ENCODE peak calls at places on chromosomes 6 and 20, in eight cellular contexts. R is GM12865, X is Peyer's patch, F is fibroblast of pulmonary artery, V is AG09309, Z is psoas muscle, W is prostate gland, Q is HepG2. I is an unnamed sample.

GRCh38 chr6:34315780-34316179 is 67.0 kb upstream of the SMIM29 start:
- DNase-seq in F (no peak), X (no peak), Q (no peak), W (no peak), V (no peak), Z (no peak), R (peak), I (no peak)

GRCh38 chr6:14571001-14571400 is 453.4 kb downstream of the CD83 start:
- DNase-seq in X (no peak), V (no peak), F (no peak), R (no peak), Q (no peak), W (no peak), Z (no peak), I (no peak)

GRCh38 chr6:28506807-28507475 is 8.7 kb downstream of the GPX6 start:
- DNase-seq in Q (no peak), F (no peak), W (no peak), X (no peak), V (no peak), Z (no peak), R (no peak), I (no peak)

GRCh38 chr6:39424831-39425230 is 102.3 kb upstream of the KCNK16 start:
- DNase-seq in W (no peak), V (no peak), X (no peak), Z (no peak), Q (no peak), R (no peak), F (no peak), I (no peak)

GRCh38 chr6:15588966-15589634 is 73.7 kb downstream of the DTNBP1 start:
- DNase-seq in V (peak), F (peak), W (no peak), Q (no peak), Z (no peak), X (no peak), R (no peak), I (peak)

GRCh38 chr6:38004908-38005307 is 185.4 kb downstream of the ZFAND3 start:
- DNase-seq in R (no peak), X (no peak), W (no peak), F (no peak), V (no peak), Q (no peak), Z (no peak), I (no peak)

GRCh38 chr6:152341596-152341995 is 295.6 kb downstream of the SYNE1 start:
- DNase-seq in Q (no peak), W (no peak), X (no peak), Z (no peak), R (no peak), V (no peak), F (no peak), I (no peak)

GRCh38 chr6:17098538-17098937 is 3.3 kb upstream of the STMND1 start:
- DNase-seq in X (no peak), W (no peak), F (no peak), Z (no peak), V (no peak), R (no peak), Q (no peak), I (no peak)

GRCh38 chr20:46243707-46244628 is 64.3 kb downstream of the CDH22 start:
- DNase-seq in F (no peak), Z (no peak), Q (no peak), X (no peak), V (no peak), R (no peak), W (no peak), I (no peak)

GRCh38 chr6:160139420-160139851 is 17.8 kb downstream of the SLC22A1 start:
- DNase-seq in W (no peak), X (no peak), F (peak), Z (no peak), Q (no peak), R (no peak), V (peak), I (peak)

GRCh38 chr6:139037490-139037889 is 8.9 kb downstream of the ABRACL start:
- DNase-seq in R (no peak), Q (no peak), Z (no peak), V (peak), F (peak), W (no peak), X (no peak), I (no peak)

GRCh38 chr6:22785036-22785435 is 215.7 kb downstream of the HDGFL1 start:
- DNase-seq in X (no peak), V (no peak), Q (no peak), W (no peak), F (peak), R (peak), Z (no peak), I (no peak)

GRCh38 chr6:22956029-22956715 is 386.8 kb downstream of the HDGFL1 start:
- DNase-seq in F (no peak), Z (no peak), R (no peak), Q (no peak), X (no peak), V (no peak), W (peak), I (no peak)

GRCh38 chr6:164947174-164947573 is 362.2 kb downstream of the C6orf118 start:
- DNase-seq in R (no peak), Q (no peak), X (no peak), Z (no peak), W (no peak), V (no peak), F (no peak), I (no peak)

DNA sequence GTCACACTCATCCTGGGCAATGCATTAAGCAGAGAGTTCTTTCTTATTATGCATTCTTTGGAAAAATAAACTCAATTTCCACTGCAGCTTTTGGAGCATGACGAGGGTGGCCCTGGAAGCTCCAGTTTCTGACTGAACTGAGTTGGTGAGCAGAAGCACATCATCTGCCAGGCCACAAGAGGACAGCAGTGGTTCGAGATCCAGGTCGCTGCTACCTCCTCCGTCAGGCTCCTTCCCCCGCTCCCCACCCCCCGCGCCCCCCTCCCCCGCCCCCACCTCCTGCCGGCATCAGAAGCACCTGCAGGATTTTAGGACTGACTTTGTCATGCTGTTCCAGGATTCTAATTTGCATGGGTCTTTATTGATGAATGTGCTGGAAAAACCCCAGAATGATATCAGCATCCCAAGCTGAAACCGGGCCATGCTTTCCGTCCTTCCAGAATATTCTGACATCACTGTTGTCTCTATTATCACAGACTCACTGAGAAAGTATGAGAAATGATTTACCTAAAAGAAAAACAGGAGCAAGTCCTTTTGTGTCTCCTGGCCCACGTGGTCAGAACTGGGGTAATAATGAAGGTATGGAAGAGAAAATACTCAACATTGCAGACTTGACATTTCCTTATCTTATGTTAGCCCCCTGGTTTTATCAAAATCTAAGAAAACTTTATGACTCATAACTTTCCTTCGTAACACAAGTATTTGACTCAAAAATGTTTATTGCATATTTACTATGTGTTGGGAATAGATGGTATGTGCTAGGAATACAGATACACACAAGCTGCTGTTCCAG is 220.1 kb upstream of the EXOC2 start:
- DNase-seq in W (peak), Q (peak), F (no peak), X (no peak), R (peak), V (peak), Z (no peak), I (no peak)
- TF ChIP-seq CTCF in W (no peak), Q (peak), F (no peak), X (no peak), R (peak), V (peak), Z (no peak), I (peak)

GRCh38 chr6:79946242-79946641 is 1.1 kb downstream of the ELOVL4 start:
- DNase-seq in R (peak), V (no peak), F (peak), Z (no peak), X (no peak), W (no peak), Q (peak), I (no peak)

GRCh38 chr6:79947191-79948173 is at the start of gene ELOVL4:
- DNase-seq in F (peak), R (peak), X (peak), V (peak), Q (no peak), Z (peak), W (peak), I (no peak)

GRCh38 chr6:79946773-79947190 is 571 bp downstream of the ELOVL4 start:
- DNase-seq in Z (no peak), X (no peak), V (no peak), F (peak), R (no peak), Q (no peak), W (peak), I (no peak)

DNA sequence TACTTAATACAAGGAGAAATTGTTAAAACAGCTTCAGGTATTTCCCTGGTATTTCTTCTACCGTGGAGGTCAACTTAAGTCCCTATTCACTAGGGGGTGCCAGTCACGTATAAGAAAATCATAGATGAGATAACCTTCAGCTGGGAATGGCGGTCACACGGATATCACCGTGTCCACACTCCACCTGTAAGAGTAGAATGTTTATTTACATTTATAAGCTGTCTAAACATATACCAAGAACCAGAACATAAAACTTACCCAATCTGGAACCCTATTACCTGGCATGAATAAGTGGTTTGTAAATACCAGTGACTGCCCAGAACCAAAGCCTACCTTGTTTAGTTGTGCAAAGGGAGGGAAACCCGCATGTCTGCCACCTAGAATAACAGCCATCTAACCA is 1.9 kb upstream of the ELOVL4 start:
- DNase-seq in Q (peak), Z (no peak), F (peak), X (no peak), R (peak), W (peak), V (peak), I (peak)
- H3K4me3 ChIP-seq in Q (no peak), Z (no peak), F (no peak), X (no peak), R (no peak), W (no peak), V (no peak), I (no peak)

GRCh38 chr6:51569594-51569993 is 517.8 kb downstream of the PKHD1 start:
- DNase-seq in X (no peak), F (no peak), Q (no peak), V (no peak), R (peak), W (no peak), Z (no peak), I (no peak)
- TF ChIP-seq CTCF in X (no peak), F (no peak), Q (no peak), V (no peak), R (peak), W (no peak), Z (no peak), I (peak)

GRCh38 chr6:25369043-25369442 is 89.9 kb downstream of the CARMIL1 start:
- DNase-seq in Z (peak), X (no peak), Q (no peak), W (no peak), V (no peak), F (no peak), R (no peak), I (no peak)
- H3K4me3 ChIP-seq in Z (no peak), X (no peak), Q (no peak), W (no peak), V (no peak), F (no peak), R (peak), I (peak)

GRCh38 chr6:101433141-101433540 is 39.6 kb downstream of the GRIK2 start:
- DNase-seq in Z (no peak), W (no peak), R (no peak), X (no peak), F (no peak), Q (no peak), V (no peak), I (no peak)
- TF ChIP-seq CTCF in Z (no peak), W (no peak), R (no peak), X (no peak), F (no peak), Q (no peak), V (no peak), I (no peak)

I was measured in epithelial cell of proximal tubule.